ENCODE peak calls at places on chromosome 18, in seven cellular contexts. R is testis, Z is uterus, X is heart left ventricle, D is neuronal stem cell, E is cardiac muscle cell, V is Karpas-422. L is an unnamed sample.
A peak's percentile ranks its signal among the peaks of the same experiment; 100 is the strongest.

GRCh38 chr18:37913051-37913450 is 347.5 kb upstream of the CELF4 start:
- DNase-seq in R (no peak), Z (no peak), X (no peak), D (no peak), E (no peak), V (no peak), L (no peak)

GRCh38 chr18:41096504-41096903 is 858.5 kb upstream of the PIK3C3 start:
- DNase-seq in R (peak; percentile 27), Z (no peak), X (no peak), D (peak; percentile 2), E (peak; percentile 67), V (peak; percentile 59), L (no peak)

GRCh38 chr18:56475250-56475649 is 163.1 kb downstream of the TXNL1 start:
- DNase-seq in R (no peak), Z (no peak), X (no peak), D (no peak), E (no peak), V (no peak), L (no peak)

GRCh38 chr18:76420888-76421287 is 74.2 kb downstream of the ZNF516 start:
- DNase-seq in R (no peak), Z (no peak), X (no peak), D (no peak), E (no peak), V (no peak), L (no peak)

GRCh38 chr18:13067966-13068365 is 76.8 kb downstream of the CEP192 start:
- DNase-seq in R (no peak), Z (no peak), X (no peak), D (no peak), E (no peak), V (no peak), L (no peak)

GRCh38 chr18:49597152-49597551 is 35.3 kb downstream of the LIPG start:
- DNase-seq in R (no peak), Z (no peak), X (no peak), D (no peak), E (no peak), V (peak; percentile 4), L (no peak)

GRCh38 chr18:35322486-35323258 is 21.5 kb downstream of the ZNF24 start:
- DNase-seq in R (no peak), Z (no peak), X (no peak), D (no peak), E (no peak), V (no peak), L (no peak)

GRCh38 chr18:37668971-37669747 is 103.6 kb upstream of the CELF4 start:
- DNase-seq in R (no peak), Z (no peak), X (no peak), D (peak; percentile 43), E (peak; percentile 37), V (no peak), L (no peak)

DNA sequence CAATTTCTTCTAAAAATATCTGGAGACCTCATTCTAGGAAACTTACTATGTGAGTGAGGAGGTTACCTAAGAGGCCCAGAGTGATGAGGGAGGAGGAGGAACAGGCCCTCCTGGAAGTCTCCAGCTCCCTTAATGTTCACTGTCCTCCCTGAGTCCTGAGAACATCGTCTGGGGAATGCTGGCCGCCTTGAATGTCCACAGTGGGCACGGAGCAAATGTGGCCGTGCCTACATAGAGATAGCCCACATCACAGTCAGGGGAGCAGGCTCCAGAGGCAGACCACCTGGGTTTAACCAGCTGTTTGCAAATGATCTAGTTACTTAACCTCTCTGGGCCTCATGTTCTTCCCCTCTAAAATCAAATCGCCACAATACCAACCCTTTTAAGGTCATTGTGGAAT is 83.0 kb upstream of the LPIN2 start:
- DNase-seq in R (no peak), Z (no peak), X (no peak), D (no peak), E (no peak), V (no peak), L (no peak)
- H3K27ac ChIP-seq in R (no peak overlapping the region), Z (no peak overlapping the region), X (no peak overlapping the region), D (no peak overlapping the region), E (no peak overlapping the region), V (no peak overlapping the region), L (no peak overlapping the region)

GRCh38 chr18:46721331-46721730 is 35.5 kb downstream of the ST8SIA5 start:
- DNase-seq in R (no peak), Z (no peak), X (no peak), D (no peak), E (no peak), V (no peak), L (no peak)

GRCh38 chr18:46718501-46719341 is 38.1 kb downstream of the ST8SIA5 start:
- DNase-seq in R (no peak), Z (no peak), X (no peak), D (no peak), E (peak; percentile 22), V (no peak), L (no peak)

GRCh38 chr18:46719388-46719787 is 37.5 kb downstream of the ST8SIA5 start:
- DNase-seq in R (no peak), Z (no peak), X (no peak), D (no peak), E (no peak), V (no peak), L (no peak)

GRCh38 chr18:46720521-46720920 is 36.3 kb downstream of the ST8SIA5 start:
- DNase-seq in R (no peak), Z (no peak), X (no peak), D (no peak), E (no peak), V (no peak), L (no peak)

DNA sequence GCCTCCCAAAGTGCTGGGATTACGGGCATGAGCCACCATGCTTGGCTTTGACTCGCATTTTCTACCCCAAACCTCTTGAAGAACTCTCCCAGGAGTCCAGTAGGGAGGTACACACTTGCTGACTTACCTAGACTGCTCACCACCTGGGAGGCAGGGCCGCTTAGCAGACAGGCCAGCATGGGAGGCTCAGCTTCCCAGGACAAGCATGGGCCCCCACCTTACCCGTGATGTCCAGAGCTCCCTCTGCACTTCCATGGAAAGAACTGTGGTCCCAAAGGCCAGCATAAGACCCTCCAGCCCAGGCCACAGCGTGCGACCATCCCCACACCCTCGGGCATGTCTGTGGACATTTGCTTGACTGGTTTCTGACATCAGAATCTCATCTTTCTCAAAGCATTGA is 36.8 kb downstream of the ST8SIA5 start:
- DNase-seq in R (no peak), Z (no peak), X (no peak), D (no peak), E (no peak), V (no peak), L (no peak)
- H3K4me1 ChIP-seq in R (peaks cover 7% of the 10 kb centered on the region), Z (no peaks in the 10 kb centered on the region), X (peaks cover 11% of the 10 kb centered on the region), D (peaks cover 4% of the 10 kb centered on the region), E (peaks cover 6% of the 10 kb centered on the region), V (peaks cover 11% of the 10 kb centered on the region), L (no peaks in the 10 kb centered on the region)

GRCh38 chr18:3595282-3596273 is 145.6 kb downstream of the TGIF1 start:
- DNase-seq in R (no peak), Z (peak; percentile 74), X (no peak), D (no peak), E (peak; percentile 93), V (peak; percentile 80), L (peak; percentile 32)
- H3K4me3 ChIP-seq in R (peak overlapping the region; percentile 67), Z (peak overlapping the region; percentile 48), X (peak overlapping the region; percentile 63), D (no peak overlapping the region), E (peak overlapping the region; percentile 49), V (peak overlapping the region; percentile 74), L (peak overlapping the region; percentile 94)

GRCh38 chr18:79518683-79519128 is 123.0 kb downstream of the NFATC1 start:
- DNase-seq in R (peak; percentile 9), Z (no peak), X (no peak), D (no peak), E (no peak), V (no peak), L (no peak)
- H3K27ac ChIP-seq in R (no peak overlapping the region), Z (no peak overlapping the region), X (no peak overlapping the region), D (no peak overlapping the region), E (no peak overlapping the region), V (no peak overlapping the region), L (peak overlapping the region; percentile 14)

GRCh38 chr18:62776066-62776570 is 60.8 kb downstream of the PHLPP1 start:
- DNase-seq in R (no peak), Z (no peak), X (no peak), D (no peak), E (peak; percentile 69), V (no peak), L (no peak)
- H3K4me1 ChIP-seq in R (peaks cover 9% of the 10 kb centered on the region), Z (peaks cover 4% of the 10 kb centered on the region), X (no peaks in the 10 kb centered on the region), D (peaks cover 11% of the 10 kb centered on the region), E (peaks cover 28% of the 10 kb centered on the region), V (no peaks in the 10 kb centered on the region), L (peaks cover 11% of the 10 kb centered on the region)

GRCh38 chr18:23992119-23992940 is 22.2 kb upstream of the TTC39C start:
- DNase-seq in R (peak; percentile 66), Z (no peak), X (peak; percentile 54), D (no peak), E (no peak), V (no peak), L (peak; percentile 87)

GRCh38 chr18:23990474-23991410 is 23.8 kb upstream of the TTC39C start:
- DNase-seq in R (no peak), Z (no peak), X (no peak), D (no peak), E (no peak), V (no peak), L (no peak)

GRCh38 chr18:23994361-23994902 is 20.1 kb upstream of the TTC39C start:
- DNase-seq in R (peak; percentile 37), Z (peak; percentile 67), X (no peak), D (no peak), E (peak; percentile 69), V (no peak), L (peak; percentile 33)

GRCh38 chr18:23995180-23995579 is 19.4 kb upstream of the TTC39C start:
- DNase-seq in R (no peak), Z (no peak), X (no peak), D (no peak), E (no peak), V (no peak), L (no peak)

GRCh38 chr18:23992941-23993280 is 21.6 kb upstream of the TTC39C start:
- DNase-seq in R (no peak), Z (no peak), X (no peak), D (no peak), E (no peak), V (no peak), L (no peak)
- H3K4me3 ChIP-seq in R (no peak overlapping the region), Z (no peak overlapping the region), X (no peak overlapping the region), D (no peak overlapping the region), E (no peak overlapping the region), V (no peak overlapping the region), L (peak overlapping the region; percentile 93)

GRCh38 chr18:5543854-5544389 is at the start of gene EPB41L3:
- DNase-seq in R (peak; percentile 75), Z (peak; percentile 38), X (peak; percentile 51), D (no peak), E (peak; percentile 54), V (no peak), L (no peak)
- H3K27ac ChIP-seq in R (peak within 1 kb of the TSS; percentile 88), Z (peak within 1 kb of the TSS; percentile 70), X (peak within 1 kb of the TSS; percentile 90), D (no peak within 1 kb of the TSS), E (peak within 1 kb of the TSS; percentile 78), V (no peak within 1 kb of the TSS), L (no peak within 1 kb of the TSS)

DNA sequence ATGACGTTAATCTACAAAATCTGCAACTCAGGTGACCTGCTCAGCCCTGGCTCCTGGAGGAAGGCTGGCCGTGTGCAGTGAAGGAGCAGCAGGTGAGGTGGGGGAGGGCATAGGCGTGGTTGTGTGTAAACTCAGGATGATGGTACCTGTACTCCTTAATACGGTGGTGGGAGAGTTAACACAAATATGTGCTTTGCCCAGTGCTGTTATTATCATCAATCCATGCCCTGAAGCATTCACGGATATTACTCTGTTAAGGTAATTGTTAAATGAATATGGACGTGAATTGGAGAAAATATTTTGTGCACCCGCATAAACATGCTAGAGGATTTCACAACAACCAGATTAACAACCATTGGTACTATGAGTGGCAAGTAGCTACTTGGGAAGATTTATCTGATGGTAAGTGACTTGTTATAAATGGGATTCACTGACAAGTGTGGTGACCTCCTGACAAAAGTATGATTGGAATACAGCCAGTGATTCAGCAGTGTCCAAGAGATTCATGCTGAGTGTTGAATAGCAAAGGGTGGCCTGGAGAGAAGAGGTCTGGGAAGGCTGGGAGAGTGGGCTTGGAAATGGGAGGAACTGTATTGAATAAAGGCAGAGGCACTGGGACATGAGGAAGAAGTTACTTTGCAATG is 194.1 kb downstream of the TPGS2 start:
- DNase-seq in R (no peak), Z (no peak), X (no peak), D (no peak), E (no peak), V (no peak), L (no peak)
- H3K4me1 ChIP-seq in R (no peaks in the 10 kb centered on the region), Z (no peaks in the 10 kb centered on the region), X (peaks cover 23% of the 10 kb centered on the region), D (peaks cover 3% of the 10 kb centered on the region), E (no peaks in the 10 kb centered on the region), V (peaks cover 10% of the 10 kb centered on the region), L (no peaks in the 10 kb centered on the region)